ENCODE peak calls at places on chromosomes 6 and 20, in five cellular contexts. D, V, U, C and E are unnamed samples.

GRCh38 chr6:31861919-31862343 is 690 bp downstream of the NEU1 start:
- DNase-seq in D (no peak), C (no peak), V (no peak), U (no peak), E (no peak)

GRCh38 chr6:25485820-25486559 is 166.0 kb upstream of the SCGN start:
- DNase-seq in D (no peak), U (no peak), V (no peak), C (no peak), E (no peak)

GRCh38 chr6:5634525-5634924 is 372.2 kb downstream of the NRN1 start:
- DNase-seq in D (no peak), U (no peak), V (no peak), C (no peak), E (no peak)

GRCh38 chr6:151963001-151963400 is 155.5 kb downstream of the ESR1 start:
- DNase-seq in D (no peak), U (no peak), C (no peak), V (no peak), E (no peak)

GRCh38 chr20:63475209-63475608 is 2.8 kb upstream of the KCNQ2 start:
- DNase-seq in C (peak; percentile 67), V (peak; percentile 26), D (peak; percentile 92), U (peak; percentile 52), E (no peak)

GRCh38 chr20:56342783-56343182 is 16.0 kb upstream of the FAM210B start:
- DNase-seq in U (no peak), D (no peak), V (no peak), C (no peak), E (no peak)

GRCh38 chr6:147906361-147906760 is 397.9 kb downstream of the SAMD5 start:
- DNase-seq in V (no peak), U (no peak), D (no peak), C (peak; percentile 33), E (no peak)

GRCh38 chr20:25476106-25477105 is 68.9 kb downstream of the GINS1 start:
- DNase-seq in D (no peak), C (no peak), U (no peak), V (no peak), E (no peak)

GRCh38 chr20:53934421-53935352 is 135.7 kb downstream of the BCAS1 start:
- DNase-seq in U (peak; percentile 60), D (no peak), C (peak; percentile 86), V (peak; percentile 86), E (no peak)

GRCh38 chr6:3385660-3386151 is 71.1 kb downstream of the SLC22A23 start:
- DNase-seq in V (peak; percentile 18), U (no peak), C (no peak), D (no peak), E (peak; percentile 77)

GRCh38 chr6:85887467-85887866 is 244.8 kb upstream of the SYNCRIP start:
- DNase-seq in C (no peak), D (no peak), U (no peak), V (no peak), E (no peak)

GRCh38 chr6:53979468-53980067 is 131.7 kb upstream of the MLIP start:
- DNase-seq in V (peak; percentile 54), U (peak; percentile 44), D (peak; percentile 11), C (peak; percentile 51), E (peak; percentile 11)

GRCh38 chr20:62820962-62821725 is 4.3 kb downstream of the COL9A3 start:
- DNase-seq in U (no peak), C (no peak), D (no peak), V (no peak), E (no peak)

GRCh38 chr6:25943887-25944286 is 13.4 kb upstream of the SLC17A2 start:
- DNase-seq in V (no peak), C (no peak), U (no peak), D (no peak), E (no peak)

GRCh38 chr6:3355358-3356055 is 96.8 kb downstream of the PSMG4 start:
- DNase-seq in C (no peak), D (no peak), U (no peak), V (no peak), E (peak; percentile 38)

GRCh38 chr6:147904416-147904815 is 395.9 kb downstream of the SAMD5 start:
- DNase-seq in D (no peak), U (no peak), V (no peak), C (no peak), E (no peak)

GRCh38 chr6:28580484-28580883 is 54.8 kb downstream of the GPX5 start:
- DNase-seq in V (no peak), C (no peak), D (peak; percentile 11), U (no peak), E (no peak)

GRCh38 chr6:21678990-21679389 is 85.4 kb downstream of the SOX4 start:
- DNase-seq in D (no peak), V (no peak), C (peak; percentile 48), U (peak; percentile 59), E (no peak)

GRCh38 chr6:121794630-121795029 is 359.2 kb downstream of the GJA1 start:
- DNase-seq in U (peak; percentile 43), D (no peak), C (peak; percentile 68), V (no peak), E (no peak)

GRCh38 chr6:89527634-89528033 is 94.7 kb downstream of the ANKRD6 start:
- DNase-seq in D (no peak), U (peak; percentile 17), C (no peak), V (no peak), E (no peak)

GRCh38 chr20:36519944-36520343 is 21.4 kb upstream of the MYL9 start:
- DNase-seq in V (no peak), C (no peak), D (no peak), U (no peak), E (no peak)

GRCh38 chr6:31293343-31293742 is 21.5 kb upstream of the HLA-C start:
- DNase-seq in V (no peak), C (peak; percentile 27), U (no peak), D (peak; percentile 42), E (peak; percentile 15)

GRCh38 chr20:45157977-45158376 is 16.7 kb upstream of the PI3 start:
- DNase-seq in U (peak; percentile 16), D (no peak), C (no peak), V (no peak), E (peak; percentile 33)